ENCODE peak calls at places on chromosomes 6 and 20, in eight cellular contexts. M, V, H, N, B, C, R and Y are unnamed samples.

GRCh38 chr20:32580970-32581838 is 3.9 kb downstream of the NOL4L start:
- DNase-seq in R (peak), H (no peak), M (no peak), N (no peak), B (no peak), C (peak), V (no peak), Y (no peak)

GRCh38 chr20:62357681-62358080 is 9.4 kb downstream of the LAMA5 start:
- DNase-seq in N (no peak), C (no peak), H (no peak), B (peak), V (no peak), R (no peak), M (no peak), Y (no peak)

GRCh38 chr20:25285091-25285647 is 37.3 kb downstream of the PYGB start:
- DNase-seq in M (no peak), R (peak), B (no peak), H (no peak), N (peak), V (no peak), C (peak), Y (no peak)

GRCh38 chr6:28965706-28966105 is 39.4 kb downstream of the ZNF311 start:
- DNase-seq in C (no peak), R (no peak), M (no peak), B (no peak), H (no peak), N (no peak), V (no peak), Y (no peak)

GRCh38 chr6:43912598-43913387 is 142.8 kb downstream of the VEGFA start:
- DNase-seq in M (no peak), V (no peak), C (no peak), R (peak), H (no peak), B (no peak), N (no peak), Y (no peak)

GRCh38 chr6:107026965-107027364 is 1.0 kb upstream of the MTRES1 start:
- DNase-seq in B (no peak), R (no peak), N (no peak), H (no peak), V (no peak), C (no peak), M (no peak), Y (no peak)

GRCh38 chr6:95417856-95418255 is 159.5 kb upstream of the MANEA start:
- DNase-seq in B (no peak), H (no peak), N (no peak), C (no peak), V (no peak), R (peak), M (no peak), Y (no peak)

GRCh38 chr6:71385111-71385822 is 96.7 kb downstream of the OGFRL1 start:
- DNase-seq in N (no peak), B (no peak), R (no peak), V (no peak), M (no peak), C (no peak), H (no peak), Y (no peak)

GRCh38 chr6:16999486-17000436 is 102.1 kb upstream of the STMND1 start:
- DNase-seq in H (no peak), C (no peak), N (no peak), R (no peak), V (no peak), B (no peak), M (no peak), Y (no peak)

DNA sequence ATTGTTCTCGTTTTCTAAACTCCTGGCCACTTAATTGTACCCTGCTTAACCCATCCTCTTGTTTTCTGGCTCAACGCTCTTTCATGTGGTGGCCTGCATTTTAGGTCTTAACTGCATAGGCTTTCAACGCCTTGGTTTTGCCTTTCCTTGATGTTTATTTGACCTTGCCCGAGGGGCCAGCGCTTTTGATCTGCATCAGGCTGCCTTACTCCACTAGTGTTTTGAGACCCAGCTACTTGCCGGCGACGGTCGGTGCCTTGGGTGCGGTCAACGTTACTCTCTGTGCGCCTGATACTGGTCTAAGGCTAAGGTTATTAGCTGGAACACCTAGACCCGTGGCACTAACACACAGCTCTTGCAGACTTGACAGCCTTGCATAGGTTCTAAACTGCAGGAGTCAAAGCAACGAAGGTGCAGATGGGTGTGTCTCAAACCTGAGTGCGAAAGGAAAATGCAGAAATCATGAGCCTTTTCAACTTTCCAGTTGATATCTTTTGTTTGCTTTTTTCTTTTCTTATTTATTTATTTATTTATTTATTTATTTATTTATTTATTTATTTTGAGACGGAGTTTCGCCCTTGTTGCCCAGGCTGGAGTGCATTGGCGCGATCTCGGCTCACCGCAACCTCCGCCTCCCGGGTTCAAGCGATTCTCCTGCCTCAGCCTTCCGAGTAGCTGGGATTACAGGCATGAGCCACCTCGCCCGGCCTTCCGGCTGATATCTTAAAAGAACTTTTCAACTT is 138.8 kb downstream of the HFE start:
- DNase-seq in M (no peak), B (no peak), N (no peak), C (no peak), H (no peak), R (no peak), V (no peak), Y (no peak)
- TF ChIP-seq POLR2AphosphoS5 in M (no peak), B (no peak), N (no peak), C (no peak), H (no peak), R (no peak), V (no peak), Y (no peak)

GRCh38 chr6:78511019-78511418 is 356.3 kb upstream of the IRAK1BP1 start:
- DNase-seq in M (no peak), B (no peak), C (no peak), V (no peak), H (no peak), N (no peak), R (no peak), Y (no peak)
- TF ChIP-seq POLR2AphosphoS5 in M (no peak), B (no peak), C (no peak), V (no peak), H (no peak), N (no peak), R (no peak), Y (no peak)

GRCh38 chr6:41941280-41942044 is at the start of gene CCND3:
- DNase-seq in R (peak), H (peak), V (peak), M (peak), B (peak), C (peak), N (peak), Y (no peak)
- TF ChIP-seq POLR2AphosphoS5 in R (peak), H (no peak), V (peak), M (peak), B (peak), C (peak), N (no peak), Y (peak)

DNA sequence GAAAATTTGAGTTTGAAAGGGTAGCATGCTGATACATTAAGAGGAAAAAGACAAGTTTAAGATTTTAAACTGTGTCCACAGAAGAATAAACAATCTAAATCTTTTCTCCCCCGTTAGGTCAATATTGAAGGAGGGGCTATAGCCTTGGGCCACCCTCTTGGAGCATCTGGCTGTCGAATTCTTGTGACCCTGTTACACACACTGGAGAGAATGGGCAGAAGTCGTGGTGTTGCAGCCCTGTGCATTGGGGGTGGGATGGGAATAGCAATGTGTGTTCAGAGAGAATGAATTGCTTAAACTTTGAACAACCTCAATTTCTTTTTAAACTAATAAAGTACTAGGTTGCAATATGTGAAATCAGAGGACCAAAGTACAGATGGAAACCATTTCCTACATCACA is 10.9 kb downstream of the TCP1 start:
- DNase-seq in H (no peak), B (no peak), R (no peak), C (no peak), V (no peak), M (no peak), N (no peak), Y (no peak)
- TF ChIP-seq POLR2AphosphoS5 in H (no peak), B (no peak), R (no peak), C (no peak), V (no peak), M (no peak), N (no peak), Y (no peak)